ENCODE peak calls at places on chromosomes 6 and 20, in seven cellular contexts. Z is lower lobe of right lung, U is NB4, M is foreskin keratinocyte, E is endothelial cell of umbilical vein, H is GM20000, V is HFFc6. T is an unnamed sample.

GRCh38 chr6:79455446-79455845 is 81.8 kb downstream of the LCA5 start:
- DNase-seq in E (no peak), H (no peak), Z (no peak), U (no peak), M (no peak), V (no peak), T (no peak)

GRCh38 chr6:121694389-121695185 is 259.1 kb downstream of the GJA1 start:
- DNase-seq in E (peak), H (no peak), Z (no peak), M (no peak), V (no peak), U (no peak), T (no peak)

GRCh38 chr6:150420926-150421325 is 52.1 kb downstream of the IYD start:
- DNase-seq in Z (no peak), E (no peak), H (no peak), U (no peak), V (no peak), M (no peak), T (no peak)

GRCh38 chr20:37774143-37774542 is 80.3 kb downstream of the CTNNBL1 start:
- DNase-seq in H (no peak), V (no peak), E (no peak), M (no peak), Z (no peak), U (no peak), T (no peak)

GRCh38 chr6:106520711-106521367 is 108.5 kb downstream of the RTN4IP1 start:
- DNase-seq in M (no peak), E (no peak), H (peak), Z (peak), V (no peak), U (peak), T (no peak)

GRCh38 chr6:43772571-43773049 is 2.6 kb downstream of the VEGFA start:
- DNase-seq in U (peak), Z (no peak), V (no peak), E (peak), M (no peak), H (no peak), T (no peak)

GRCh38 chr6:75156186-75156878 is 49.5 kb downstream of the COL12A1 start:
- DNase-seq in E (peak), M (no peak), H (no peak), V (no peak), U (no peak), Z (no peak), T (no peak)

GRCh38 chr6:108559884-108560462 is 744 bp upstream of the FOXO3 start:
- DNase-seq in V (peak), Z (peak), M (peak), E (peak), U (peak), H (no peak), T (no peak)

GRCh38 chr20:25632940-25633790 is 9.4 kb upstream of the NANP start:
- DNase-seq in E (peak), H (no peak), M (peak), V (peak), Z (no peak), U (no peak), T (no peak)

GRCh38 chr6:109013551-109014101 is 81.0 kb downstream of the SESN1 start:
- DNase-seq in E (no peak), H (no peak), Z (no peak), U (peak), V (no peak), M (no peak), T (no peak)

GRCh38 chr20:3759316-3759715 is 8.2 kb downstream of the ADISSP start:
- DNase-seq in M (no peak), E (no peak), Z (no peak), U (no peak), V (no peak), H (no peak), T (no peak)

GRCh38 chr6:128914051-128914450 is 31.1 kb downstream of the LAMA2 start:
- DNase-seq in V (no peak), E (no peak), H (no peak), U (no peak), M (no peak), Z (no peak), T (no peak)

GRCh38 chr20:15642676-15643075 is 930.6 kb downstream of the KIF16B start:
- DNase-seq in V (peak), M (no peak), E (peak), H (no peak), Z (no peak), U (no peak), T (no peak)

GRCh38 chr20:4418141-4418540 is 303.6 kb upstream of the PRND start:
- DNase-seq in E (no peak), M (no peak), Z (no peak), H (no peak), U (no peak), V (no peak), T (no peak)

GRCh38 chr20:55584307-55584706 is 421.0 kb downstream of the CBLN4 start:
- DNase-seq in Z (no peak), M (no peak), V (no peak), H (no peak), U (no peak), E (no peak), T (no peak)

GRCh38 chr6:67683960-67684359 is 951.1 kb upstream of the ADGRB3 start:
- DNase-seq in Z (no peak), V (no peak), M (peak), E (peak), H (no peak), U (peak), T (no peak)

GRCh38 chr20:3760980-3761379 is 6.6 kb downstream of the ADISSP start:
- DNase-seq in Z (no peak), U (no peak), M (no peak), V (peak), E (no peak), H (no peak), T (no peak)

GRCh38 chr6:38671885-38672467 is 31.0 kb downstream of the GLO1 start:
- DNase-seq in Z (no peak), H (peak), E (peak), M (peak), U (peak), V (peak), T (peak)

GRCh38 chr6:83985308-83985713 is 48.3 kb upstream of the MRAP2 start:
- DNase-seq in M (no peak), Z (no peak), H (no peak), V (no peak), E (peak), U (no peak), T (no peak)

GRCh38 chr20:14951707-14952106 is 614.3 kb upstream of the FLRT3 start:
- DNase-seq in E (peak), H (no peak), V (no peak), Z (no peak), U (no peak), M (peak), T (no peak)

GRCh38 chr20:35318502-35319157 is 26.4 kb upstream of the FAM83C start:
- DNase-seq in H (no peak), E (peak), V (peak), Z (no peak), U (no peak), M (peak), T (peak)

GRCh38 chr6:130159876-130160415 is 62.8 kb downstream of the SAMD3 start:
- DNase-seq in H (no peak), U (no peak), M (peak), Z (no peak), E (no peak), V (no peak), T (no peak)

GRCh38 chr6:165915022-165915770 is 252.2 kb upstream of the PDE10A start:
- DNase-seq in H (no peak), E (no peak), Z (no peak), M (no peak), U (no peak), V (no peak), T (no peak)

GRCh38 chr6:119323926-119324325 is 25.6 kb downstream of the MAN1A1 start:
- DNase-seq in E (no peak), M (peak), U (no peak), H (no peak), Z (no peak), V (no peak), T (no peak)

GRCh38 chr6:24903681-24904080 is 32.1 kb downstream of the RIPOR2 start:
- DNase-seq in V (no peak), M (no peak), E (no peak), Z (no peak), H (no peak), U (no peak), T (no peak)

GRCh38 chr6:108736832-108737231 is 111.4 kb upstream of the ARMC2 start:
- DNase-seq in E (peak), V (peak), Z (no peak), H (no peak), M (peak), U (peak), T (no peak)

GRCh38 chr6:1773697-1774096 is 164.0 kb downstream of the FOXC1 start:
- DNase-seq in Z (no peak), M (no peak), H (no peak), V (no peak), U (peak), E (no peak), T (no peak)

GRCh38 chr6:121780325-121781313 is 345.2 kb downstream of the GJA1 start:
- DNase-seq in E (no peak), M (peak), Z (peak), V (peak), U (peak), H (no peak), T (no peak)

DNA sequence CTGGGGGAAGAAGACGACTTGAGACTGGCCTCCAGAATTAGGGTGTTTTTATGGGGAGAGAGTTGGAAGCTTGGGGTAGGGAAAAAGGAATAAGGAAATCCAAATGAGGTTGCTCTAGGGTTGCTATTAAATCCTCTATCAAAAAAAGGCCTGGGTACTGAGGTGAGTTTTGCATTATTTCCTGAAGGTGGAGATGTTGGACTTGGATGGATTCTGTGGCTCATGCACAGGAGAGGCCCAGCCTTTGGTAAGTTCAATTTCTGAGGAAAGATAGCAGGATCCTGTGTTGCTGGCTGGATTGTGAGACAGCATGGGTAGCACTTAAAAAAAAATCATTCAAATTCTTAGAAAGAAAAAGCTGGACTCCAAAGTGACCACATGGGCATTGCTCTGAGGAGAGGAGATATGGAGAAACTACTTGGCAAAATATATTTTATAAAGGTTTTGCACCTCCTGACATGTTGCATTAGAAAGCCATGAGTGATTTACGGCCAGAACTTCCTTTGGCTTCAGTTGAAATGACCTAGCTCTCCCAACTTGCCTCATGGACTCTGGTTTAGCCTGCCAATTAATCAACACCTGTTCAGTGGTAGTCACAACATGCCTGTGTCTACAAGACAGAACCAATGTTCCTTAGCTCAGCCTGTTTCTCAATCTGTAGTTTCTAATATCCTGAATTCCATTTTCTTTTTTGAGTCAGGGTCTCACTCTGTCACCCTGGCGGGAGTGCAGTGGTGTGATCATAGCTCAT is 152.1 kb upstream of the RALGAPA2 start:
- DNase-seq in U (peak), V (peak), H (no peak), Z (no peak), E (no peak), M (peak), T (peak)
- TF ChIP-seq CTCF in U (peak), V (peak), H (no peak), Z (no peak), E (no peak), M (peak), T (peak)

GRCh38 chr6:46412662-46413061 is 78.6 kb downstream of the RCAN2 start:
- DNase-seq in M (no peak), H (no peak), U (no peak), Z (no peak), E (no peak), V (no peak), T (no peak)
- TF ChIP-seq CTCF in M (no peak), H (no peak), U (no peak), Z (no peak), E (no peak), V (no peak), T (no peak)

GRCh38 chr6:26270903-26271639 is 93.9 kb upstream of the BTN3A2 start:
- DNase-seq in H (peak), E (peak), V (peak), Z (peak), M (peak), U (peak), T (no peak)

GRCh38 chr6:26273673-26274595 is 91.1 kb upstream of the BTN3A2 start:
- DNase-seq in U (peak), M (peak), Z (no peak), H (no peak), V (no peak), E (peak), T (no peak)

GRCh38 chr6:26271640-26272090 is 93.3 kb upstream of the BTN3A2 start:
- DNase-seq in U (no peak), V (no peak), Z (no peak), M (peak), E (no peak), H (no peak), T (no peak)

GRCh38 chr6:26270121-26270861 is 94.7 kb upstream of the BTN3A2 start:
- DNase-seq in E (no peak), U (peak), V (no peak), Z (no peak), M (peak), H (no peak), T (no peak)

DNA sequence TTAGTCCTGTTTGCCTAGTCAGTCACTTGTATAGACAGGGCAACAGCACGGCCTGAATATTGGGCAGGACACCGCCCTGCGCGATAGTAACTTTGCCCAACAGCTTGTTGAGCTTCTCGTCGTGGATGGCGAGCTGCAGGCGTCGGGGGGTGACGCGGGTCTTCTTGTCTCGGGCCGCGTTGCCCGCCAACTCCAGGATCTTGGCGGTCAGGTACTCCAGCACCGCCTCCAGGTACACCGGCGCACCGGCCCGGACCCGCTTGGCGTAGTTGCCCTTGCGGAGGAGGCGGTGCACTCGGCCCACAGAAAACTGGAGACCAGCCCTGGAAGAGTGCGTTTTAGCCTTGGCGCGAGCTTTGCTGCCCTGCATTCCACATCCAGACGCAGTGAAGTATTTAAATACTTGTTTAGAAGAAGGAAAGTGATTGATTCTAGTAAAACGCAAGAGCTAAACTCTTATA is 92.8 kb upstream of the BTN3A2 start:
- DNase-seq in M (no peak), U (peak), E (no peak), Z (peak), V (no peak), H (no peak), T (no peak)
- TF ChIP-seq CTCF in M (no peak), U (no peak), E (no peak), Z (no peak), V (no peak), H (no peak), T (no peak)

DNA sequence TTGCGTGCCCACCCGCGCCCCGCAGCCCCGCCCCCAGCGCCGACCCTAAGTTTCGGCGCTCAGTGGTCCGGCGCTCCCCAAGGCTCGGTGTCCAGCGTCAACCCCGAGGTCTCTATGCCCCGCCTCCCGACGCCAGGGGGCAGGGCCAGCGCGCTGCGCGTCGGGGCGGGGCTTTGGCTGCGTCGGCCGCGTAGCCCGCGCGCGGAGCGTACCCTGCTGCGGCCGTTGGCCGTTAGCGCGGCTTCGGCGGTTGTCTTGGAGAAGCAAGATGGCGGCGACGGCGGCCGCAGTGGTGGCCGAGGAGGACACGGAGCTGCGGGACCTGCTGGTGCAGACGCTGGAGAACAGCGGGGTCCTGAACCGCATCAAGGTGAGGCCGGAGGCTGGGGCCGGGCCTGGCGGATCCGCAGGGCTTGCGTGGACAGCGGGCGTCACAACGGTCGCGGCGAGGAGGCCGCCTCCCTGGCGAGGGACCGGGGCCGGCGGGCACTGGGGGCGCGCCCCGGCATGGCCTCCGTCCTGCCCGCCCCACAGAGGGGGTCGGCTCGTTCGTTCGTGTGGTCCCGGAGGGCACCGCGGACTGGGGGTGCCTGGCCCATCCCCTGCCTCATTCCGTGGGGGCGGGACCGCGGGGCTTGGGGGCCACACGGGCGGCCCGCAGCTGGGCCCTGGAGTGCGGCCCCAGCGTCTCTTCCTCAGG is at the start of gene CEP43:
- DNase-seq in Z (peak), M (peak), E (peak), U (peak), V (peak), H (peak), T (peak)
- TF ChIP-seq CTCF in Z (no peak), M (peak), E (no peak), U (no peak), V (peak), H (no peak), T (no peak)

DNA sequence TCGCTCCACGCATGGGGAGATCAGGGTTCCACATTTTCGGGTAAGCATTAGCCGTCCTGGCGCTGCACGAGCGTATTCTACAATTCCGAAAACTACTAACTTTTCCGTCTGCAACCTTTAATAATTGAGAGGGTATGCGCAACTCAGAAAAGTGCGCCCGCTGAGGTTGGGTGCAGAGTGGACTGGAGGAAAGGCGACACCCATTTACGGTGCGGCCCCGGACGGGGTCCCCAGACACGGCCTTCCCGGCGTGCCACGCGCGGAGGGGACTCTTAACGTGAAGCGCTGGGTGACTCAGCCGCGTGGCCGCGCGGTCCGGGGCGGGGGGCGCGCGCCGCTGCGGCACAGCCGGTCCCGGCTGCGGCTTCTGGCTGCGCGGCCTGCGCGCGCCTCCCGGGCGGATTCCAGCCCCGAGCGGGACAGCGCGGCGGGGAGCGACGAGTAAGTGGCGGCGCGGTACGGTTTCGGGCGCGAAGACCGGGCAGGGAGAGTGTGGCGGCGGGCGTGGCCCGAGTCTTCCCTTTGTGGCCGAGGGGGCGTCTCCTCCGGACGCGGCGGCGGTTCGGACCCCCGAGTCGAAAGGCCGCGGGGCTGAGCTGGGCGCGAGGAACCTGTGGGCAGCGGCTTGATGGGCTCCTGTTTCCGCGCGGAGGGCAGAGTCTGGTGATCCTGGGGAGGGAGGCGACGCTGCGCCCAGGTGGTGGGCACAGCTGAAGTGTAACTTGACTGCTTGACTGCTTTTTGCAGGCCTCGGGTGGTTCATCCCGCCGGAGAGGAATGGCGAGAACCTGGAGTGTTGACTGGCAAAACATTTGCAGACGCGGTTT is at the start of the genes KCTD20 and PXT1:
- DNase-seq in U (peak), Z (peak), M (peak), V (peak), E (peak), H (peak), T (no peak)
- TF ChIP-seq CTCF in U (no peak), Z (no peak), M (peak), V (no peak), E (no peak), H (no peak), T (no peak)

DNA sequence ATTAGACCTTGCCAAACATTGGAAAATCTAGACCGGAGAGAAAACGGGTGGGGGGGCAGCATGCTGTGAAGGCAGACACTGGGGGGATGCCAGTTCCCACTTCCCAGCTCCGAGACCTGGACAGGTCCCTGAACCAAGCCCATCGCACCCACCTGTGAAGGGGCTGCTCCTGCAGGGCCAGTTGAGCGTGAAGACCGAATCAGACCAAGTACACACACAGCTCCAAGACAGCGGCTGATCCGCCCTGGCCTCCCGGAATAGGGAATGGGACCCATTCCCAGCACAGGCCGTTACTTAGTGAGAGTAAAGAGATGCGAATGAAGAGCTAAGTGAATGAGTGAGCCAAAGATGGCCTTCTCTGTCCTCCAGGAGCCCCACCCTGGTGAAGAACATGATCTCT is 41.5 kb upstream of the MDFI start:
- DNase-seq in Z (peak), V (no peak), M (no peak), H (no peak), E (no peak), U (no peak), T (no peak)
- TF ChIP-seq CTCF in Z (no peak), V (no peak), M (no peak), H (no peak), E (no peak), U (no peak), T (no peak)

GRCh38 chr6:138719744-138720143 is 53.8 kb upstream of the CCDC28A start:
- DNase-seq in Z (no peak), E (no peak), M (no peak), H (no peak), U (peak), V (no peak), T (no peak)

GRCh38 chr6:138716971-138717370 is 56.6 kb upstream of the CCDC28A start:
- DNase-seq in M (no peak), V (no peak), U (no peak), H (no peak), E (no peak), Z (no peak), T (no peak)

GRCh38 chr6:138722425-138723371 is 50.9 kb upstream of the CCDC28A start:
- DNase-seq in M (peak), Z (no peak), U (peak), E (peak), H (no peak), V (peak), T (no peak)

GRCh38 chr6:138716017-138716416 is 57.6 kb upstream of the CCDC28A start:
- DNase-seq in E (no peak), U (no peak), V (no peak), Z (no peak), H (peak), M (no peak), T (no peak)

GRCh38 chr6:138719011-138719635 is 54.4 kb upstream of the CCDC28A start:
- DNase-seq in Z (no peak), M (no peak), U (no peak), H (no peak), V (peak), E (peak), T (no peak)
- TF ChIP-seq CTCF in Z (no peak), M (no peak), U (no peak), H (no peak), V (no peak), E (no peak), T (no peak)

T was measured in LNCaP clone FGC.